ENCODE peak calls at places on chromosomes 6 and 20, in four cellular contexts. One of them, this sample, is unnamed.

GRCh38 chr20:4956200-4956810 is 45.0 kb downstream of the SLC23A2 start:
- DNase-seq in mesothelial cell of epicardium: no peak
- DNase-seq in HFFc6: peak
- DNase-seq in BE2C: no peak
- DNase-seq in this sample: no peak

GRCh38 chr6:41690541-41691330 is 44.7 kb downstream of the TFEB start:
- DNase-seq in mesothelial cell of epicardium: no peak
- DNase-seq in BE2C: no peak
- DNase-seq in HFFc6: no peak
- DNase-seq in this sample: no peak

GRCh38 chr6:119090256-119090655 is 11.8 kb upstream of the FAM184A start:
- DNase-seq in HFFc6: no peak
- DNase-seq in mesothelial cell of epicardium: no peak
- DNase-seq in BE2C: no peak
- DNase-seq in this sample: no peak

GRCh38 chr20:45822863-45823262 is 4.2 kb downstream of the TNNC2 start:
- DNase-seq in HFFc6: peak
- DNase-seq in BE2C: peak
- DNase-seq in mesothelial cell of epicardium: peak
- DNase-seq in this sample: peak

GRCh38 chr6:165060636-165061190 is 248.7 kb downstream of the C6orf118 start:
- DNase-seq in mesothelial cell of epicardium: no peak
- DNase-seq in HFFc6: no peak
- DNase-seq in BE2C: no peak
- DNase-seq in this sample: no peak

GRCh38 chr6:41371992-41372525 is 36.7 kb downstream of the NCR2 start:
- DNase-seq in mesothelial cell of epicardium: peak
- DNase-seq in BE2C: no peak
- DNase-seq in HFFc6: no peak
- DNase-seq in this sample: peak

GRCh38 chr6:137471497-137471896 is 22.7 kb downstream of the OLIG3 start:
- DNase-seq in HFFc6: no peak
- DNase-seq in BE2C: no peak
- DNase-seq in mesothelial cell of epicardium: no peak
- DNase-seq in this sample: no peak

GRCh38 chr6:40998661-40999060 is 40.4 kb downstream of the UNC5CL start:
- DNase-seq in HFFc6: no peak
- DNase-seq in mesothelial cell of epicardium: no peak
- DNase-seq in BE2C: no peak
- DNase-seq in this sample: no peak

GRCh38 chr6:38068854-38069253 is 249.3 kb downstream of the ZFAND3 start:
- DNase-seq in BE2C: peak
- DNase-seq in mesothelial cell of epicardium: no peak
- DNase-seq in HFFc6: no peak
- DNase-seq in this sample: no peak

GRCh38 chr6:84753173-84753572 is 11.2 kb downstream of the TBX18 start:
- DNase-seq in BE2C: no peak
- DNase-seq in HFFc6: no peak
- DNase-seq in mesothelial cell of epicardium: no peak
- DNase-seq in this sample: no peak

GRCh38 chr6:21914121-21914973 is 320.8 kb downstream of the SOX4 start:
- DNase-seq in BE2C: peak
- DNase-seq in HFFc6: no peak
- DNase-seq in mesothelial cell of epicardium: peak
- DNase-seq in this sample: no peak

GRCh38 chr6:11761744-11762620 is 16.6 kb downstream of the ADTRP start:
- DNase-seq in HFFc6: no peak
- DNase-seq in mesothelial cell of epicardium: no peak
- DNase-seq in BE2C: no peak
- DNase-seq in this sample: no peak

GRCh38 chr6:16031278-16031981 is 97.5 kb upstream of the MYLIP start:
- DNase-seq in HFFc6: no peak
- DNase-seq in BE2C: no peak
- DNase-seq in mesothelial cell of epicardium: no peak
- DNase-seq in this sample: no peak

GRCh38 chr20:47940101-47940813 is 155.0 kb upstream of the SULF2 start:
- DNase-seq in mesothelial cell of epicardium: no peak
- DNase-seq in BE2C: no peak
- DNase-seq in HFFc6: no peak
- DNase-seq in this sample: no peak

GRCh38 chr6:18861182-18861581 is 474.0 kb downstream of the RNF144B start:
- DNase-seq in HFFc6: no peak
- DNase-seq in mesothelial cell of epicardium: no peak
- DNase-seq in BE2C: no peak
- DNase-seq in this sample: no peak

GRCh38 chr6:144661101-144661806 is 376.1 kb downstream of the UTRN start:
- DNase-seq in BE2C: no peak
- DNase-seq in HFFc6: peak
- DNase-seq in mesothelial cell of epicardium: no peak
- DNase-seq in this sample: no peak

GRCh38 chr6:94045473-94045872 is 626.1 kb upstream of the EPHA7 start:
- DNase-seq in mesothelial cell of epicardium: no peak
- DNase-seq in BE2C: no peak
- DNase-seq in HFFc6: no peak
- DNase-seq in this sample: no peak

GRCh38 chr6:33249732-33250625 is 21.7 kb downstream of the VPS52 start:
- DNase-seq in HFFc6: peak
- DNase-seq in mesothelial cell of epicardium: no peak
- DNase-seq in BE2C: peak
- DNase-seq in this sample: peak

GRCh38 chr20:61453219-61453618 is 201.2 kb downstream of the CDH4 start:
- DNase-seq in HFFc6: no peak
- DNase-seq in BE2C: no peak
- DNase-seq in mesothelial cell of epicardium: no peak
- DNase-seq in this sample: no peak

GRCh38 chr6:54053893-54054391 is 57.3 kb upstream of the MLIP start:
- DNase-seq in BE2C: no peak
- DNase-seq in HFFc6: peak
- DNase-seq in mesothelial cell of epicardium: peak
- DNase-seq in this sample: no peak

GRCh38 chr20:52280407-52280806 is 88.8 kb upstream of the ZFP64 start:
- DNase-seq in mesothelial cell of epicardium: no peak
- DNase-seq in HFFc6: no peak
- DNase-seq in BE2C: no peak
- DNase-seq in this sample: no peak

GRCh38 chr20:47962286-47962685 is 177.0 kb upstream of the SULF2 start:
- DNase-seq in HFFc6: no peak
- DNase-seq in mesothelial cell of epicardium: no peak
- DNase-seq in BE2C: no peak
- DNase-seq in this sample: no peak

GRCh38 chr6:148513145-148514071 is 170.8 kb downstream of the SASH1 start:
- DNase-seq in HFFc6: peak
- DNase-seq in BE2C: no peak
- DNase-seq in mesothelial cell of epicardium: no peak
- DNase-seq in this sample: no peak

DNA sequence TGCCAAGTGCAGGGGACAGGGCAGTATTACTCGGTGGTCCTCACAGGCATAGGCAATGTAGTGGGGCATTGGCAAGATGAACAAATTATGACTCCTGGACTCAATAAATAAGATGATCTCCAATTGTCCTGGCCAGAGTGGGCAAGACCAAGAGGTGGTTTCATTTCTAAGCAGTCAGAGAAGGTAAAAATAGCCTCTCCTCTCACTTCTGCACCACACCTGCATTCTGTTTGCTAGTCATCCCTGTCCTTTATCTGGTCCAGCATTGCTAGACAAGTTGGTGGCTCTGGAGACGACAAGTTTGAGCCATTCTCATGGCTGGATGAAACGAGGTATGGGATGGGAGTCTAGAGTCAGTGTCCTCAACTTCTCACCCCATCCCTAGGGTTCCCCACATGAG is 83.0 kb downstream of the BANF2 start:
- DNase-seq in BE2C: no peak
- DNase-seq in mesothelial cell of epicardium: no peak
- DNase-seq in HFFc6: no peak
- DNase-seq in this sample: no peak
- TF ChIP-seq CTCF in BE2C: no peak
- TF ChIP-seq CTCF in mesothelial cell of epicardium: no peak
- TF ChIP-seq CTCF in HFFc6: no peak
- TF ChIP-seq CTCF in this sample: no peak

DNA sequence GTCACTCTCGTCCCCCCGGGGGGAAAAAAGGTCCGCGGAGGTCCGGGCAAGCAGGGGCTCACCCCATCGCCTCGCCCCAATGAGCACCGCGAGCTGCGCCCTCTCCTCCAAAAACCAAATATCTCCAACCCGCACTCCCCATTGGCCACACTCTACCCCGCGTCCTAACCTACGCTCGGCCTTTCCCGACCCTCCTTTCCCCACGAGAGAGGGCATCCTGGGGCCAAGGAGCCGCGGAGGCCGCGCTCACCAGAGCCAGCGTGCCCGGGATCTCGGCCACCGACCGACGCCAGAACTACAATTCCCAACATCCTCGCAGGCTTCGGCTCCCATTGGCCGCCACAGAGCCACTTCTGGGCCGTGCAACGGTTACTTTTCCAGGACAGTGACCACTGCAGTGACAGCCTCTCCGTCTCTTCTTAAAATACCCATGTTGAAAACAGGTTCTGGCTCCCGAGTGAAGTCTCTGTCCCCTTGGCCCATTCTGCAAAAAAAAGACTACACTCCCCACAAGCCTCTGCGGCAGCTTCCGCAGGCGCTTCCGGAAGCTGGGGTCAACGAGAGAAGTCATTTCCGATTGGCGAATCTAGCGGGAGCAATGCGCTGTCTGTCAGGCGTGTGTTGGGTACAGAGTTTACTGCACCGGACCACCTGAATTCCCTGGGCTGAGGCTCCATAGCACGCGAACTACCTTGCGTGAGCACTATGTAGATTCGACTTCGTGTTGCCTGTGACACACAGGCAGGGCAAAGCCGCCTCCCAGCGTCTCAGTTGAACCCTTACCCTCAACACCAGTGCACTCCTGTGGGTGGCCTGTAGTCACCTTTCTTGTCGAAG is at the start of gene ZNF343:
- DNase-seq in HFFc6: peak
- DNase-seq in mesothelial cell of epicardium: peak
- DNase-seq in BE2C: peak
- DNase-seq in this sample: peak
- TF ChIP-seq CTCF in HFFc6: peak
- TF ChIP-seq CTCF in mesothelial cell of epicardium: no peak
- TF ChIP-seq CTCF in BE2C: no peak
- TF ChIP-seq CTCF in this sample: peak

GRCh38 chr20:25000268-25000801 is 7.8 kb upstream of the APMAP start:
- DNase-seq in mesothelial cell of epicardium: peak
- DNase-seq in HFFc6: peak
- DNase-seq in BE2C: peak
- DNase-seq in this sample: no peak
- TF ChIP-seq CTCF in mesothelial cell of epicardium: no peak
- TF ChIP-seq CTCF in HFFc6: peak
- TF ChIP-seq CTCF in BE2C: peak
- TF ChIP-seq CTCF in this sample: no peak

DNA sequence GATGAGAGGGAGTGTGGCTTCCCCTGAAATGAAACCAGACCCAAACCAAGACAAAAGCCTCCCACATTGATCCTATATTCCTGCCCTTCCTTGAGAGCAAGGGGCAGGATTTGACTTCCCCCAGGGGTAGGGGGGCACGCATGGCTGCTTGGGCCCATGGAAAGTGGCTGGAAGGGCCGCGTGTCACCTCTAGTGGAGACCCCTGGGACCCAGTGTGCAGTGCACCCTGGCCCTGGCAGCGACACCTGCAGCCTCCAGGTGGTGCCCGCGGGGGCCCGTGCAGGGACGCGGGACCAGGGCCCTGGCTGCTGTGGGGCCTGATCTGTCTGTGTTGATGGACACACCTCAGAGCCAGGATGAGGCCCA is 18.0 kb upstream of the SLCO4A1 start:
- DNase-seq in HFFc6: no peak
- DNase-seq in mesothelial cell of epicardium: no peak
- DNase-seq in BE2C: peak
- DNase-seq in this sample: peak
- TF ChIP-seq CTCF in HFFc6: no peak
- TF ChIP-seq CTCF in mesothelial cell of epicardium: no peak
- TF ChIP-seq CTCF in BE2C: peak
- TF ChIP-seq CTCF in this sample: peak

GRCh38 chr20:35665949-35666288 is 1.2 kb upstream of the CPNE1 start:
- DNase-seq in BE2C: no peak
- DNase-seq in HFFc6: no peak
- DNase-seq in mesothelial cell of epicardium: no peak
- DNase-seq in this sample: no peak

GRCh38 chr20:35663516-35663812 is 1.2 kb downstream of the CPNE1 start:
- DNase-seq in HFFc6: peak
- DNase-seq in mesothelial cell of epicardium: no peak
- DNase-seq in BE2C: no peak
- DNase-seq in this sample: no peak

GRCh38 chr20:35662541-35662940 is 2.2 kb downstream of the CPNE1 start:
- DNase-seq in mesothelial cell of epicardium: no peak
- DNase-seq in BE2C: no peak
- DNase-seq in HFFc6: no peak
- DNase-seq in this sample: no peak

GRCh38 chr20:35663813-35664543 is 722 bp downstream of the CPNE1 start:
- DNase-seq in BE2C: peak
- DNase-seq in mesothelial cell of epicardium: peak
- DNase-seq in HFFc6: no peak
- DNase-seq in this sample: peak

DNA sequence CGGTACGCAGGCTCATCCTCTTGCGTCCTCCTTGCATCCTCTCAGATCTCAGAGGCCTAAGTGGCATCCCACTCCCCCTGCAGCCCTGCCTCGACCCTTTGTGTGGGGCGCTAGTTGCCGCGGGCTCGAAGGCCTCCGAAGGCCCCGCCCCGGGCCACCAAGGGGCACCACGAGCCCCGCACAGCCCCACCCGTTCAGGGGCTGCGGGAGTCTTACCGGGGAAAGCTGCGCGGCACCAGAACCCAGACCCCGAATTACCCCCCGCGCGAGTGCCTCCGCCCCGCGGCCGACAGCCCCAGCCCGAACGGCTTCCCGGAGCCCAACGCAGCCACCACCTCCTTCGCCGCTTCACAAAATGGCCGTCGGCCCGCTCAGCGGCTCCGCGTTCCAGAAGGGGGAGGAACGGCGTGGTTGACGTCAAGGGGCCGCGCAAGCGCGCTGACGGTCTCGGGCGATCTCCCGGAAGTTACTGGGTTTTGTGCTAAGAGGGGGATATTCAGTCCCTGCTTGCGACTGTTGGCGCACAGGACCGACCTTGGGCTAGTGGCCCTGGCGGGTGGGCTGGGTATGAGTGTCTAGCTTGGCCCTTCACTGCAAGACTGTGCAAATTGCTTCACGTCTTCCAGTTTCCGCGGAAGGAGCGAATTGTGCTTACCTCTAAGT is at the start of the genes CPNE1 and RBM12:
- DNase-seq in HFFc6: peak
- DNase-seq in BE2C: peak
- DNase-seq in mesothelial cell of epicardium: peak
- DNase-seq in this sample: peak
- TF ChIP-seq CTCF in HFFc6: no peak
- TF ChIP-seq CTCF in BE2C: no peak
- TF ChIP-seq CTCF in mesothelial cell of epicardium: no peak
- TF ChIP-seq CTCF in this sample: no peak